ENCODE peak calls at places on chromosomes 6 and 20, in eight cellular contexts. One of them, this sample, is unnamed.

GRCh38 chr6:134238960-134239795 is 78.7 kb downstream of the SGK1 start:
- DNase-seq in activated effector memory CD4-positive, alpha-beta T cell treated with anti-CD3 and anti-CD28 coated beads, Interleukin-2, amount 50 U/mL, for 16 hours: no peak
- DNase-seq in NCI-H460: no peak
- DNase-seq in HepG2: no peak
- DNase-seq in LHCN-M2: peak; percentile 19
- DNase-seq in HuH-7: no peak
- DNase-seq in activated CD4-positive, CD25-positive, alpha-beta regulatory T cell: no peak
- DNase-seq in activated T-cell treated with anti-CD3 and anti-CD28 coated beads for 1 hour: no peak
- DNase-seq in this sample: no peak

GRCh38 chr20:22617160-22617559 is 32.8 kb upstream of the FOXA2 start:
- DNase-seq in NCI-H460: no peak
- DNase-seq in LHCN-M2: no peak
- DNase-seq in activated CD4-positive, CD25-positive, alpha-beta regulatory T cell: no peak
- DNase-seq in HuH-7: no peak
- DNase-seq in activated T-cell treated with anti-CD3 and anti-CD28 coated beads for 1 hour: no peak
- DNase-seq in HepG2: peak; percentile 58
- DNase-seq in activated effector memory CD4-positive, alpha-beta T cell treated with anti-CD3 and anti-CD28 coated beads, Interleukin-2, amount 50 U/mL, for 16 hours: no peak
- DNase-seq in this sample: no peak

GRCh38 chr20:41696428-41696827 is 78.3 kb upstream of the CHD6 start:
- DNase-seq in HepG2: no peak
- DNase-seq in LHCN-M2: peak; percentile 46
- DNase-seq in NCI-H460: no peak
- DNase-seq in HuH-7: no peak
- DNase-seq in activated effector memory CD4-positive, alpha-beta T cell treated with anti-CD3 and anti-CD28 coated beads, Interleukin-2, amount 50 U/mL, for 16 hours: no peak
- DNase-seq in activated T-cell treated with anti-CD3 and anti-CD28 coated beads for 1 hour: no peak
- DNase-seq in activated CD4-positive, CD25-positive, alpha-beta regulatory T cell: no peak
- DNase-seq in this sample: no peak

GRCh38 chr6:90370493-90370959 is 73.9 kb upstream of the BACH2 start:
- DNase-seq in activated T-cell treated with anti-CD3 and anti-CD28 coated beads for 1 hour: no peak
- DNase-seq in NCI-H460: no peak
- DNase-seq in activated CD4-positive, CD25-positive, alpha-beta regulatory T cell: no peak
- DNase-seq in activated effector memory CD4-positive, alpha-beta T cell treated with anti-CD3 and anti-CD28 coated beads, Interleukin-2, amount 50 U/mL, for 16 hours: no peak
- DNase-seq in LHCN-M2: no peak
- DNase-seq in HepG2: no peak
- DNase-seq in HuH-7: no peak
- DNase-seq in this sample: no peak

GRCh38 chr20:46275091-46275490 is 33.2 kb downstream of the CDH22 start:
- DNase-seq in HepG2: no peak
- DNase-seq in activated T-cell treated with anti-CD3 and anti-CD28 coated beads for 1 hour: no peak
- DNase-seq in NCI-H460: no peak
- DNase-seq in LHCN-M2: no peak
- DNase-seq in activated CD4-positive, CD25-positive, alpha-beta regulatory T cell: no peak
- DNase-seq in activated effector memory CD4-positive, alpha-beta T cell treated with anti-CD3 and anti-CD28 coated beads, Interleukin-2, amount 50 U/mL, for 16 hours: no peak
- DNase-seq in HuH-7: no peak
- DNase-seq in this sample: no peak

GRCh38 chr6:119347466-119348307 is 1.9 kb downstream of the MAN1A1 start:
- DNase-seq in activated CD4-positive, CD25-positive, alpha-beta regulatory T cell: peak; percentile 3
- DNase-seq in LHCN-M2: peak; percentile 23
- DNase-seq in activated T-cell treated with anti-CD3 and anti-CD28 coated beads for 1 hour: peak; percentile 3
- DNase-seq in HuH-7: peak; percentile 65
- DNase-seq in NCI-H460: no peak
- DNase-seq in HepG2: peak; percentile 96
- DNase-seq in activated effector memory CD4-positive, alpha-beta T cell treated with anti-CD3 and anti-CD28 coated beads, Interleukin-2, amount 50 U/mL, for 16 hours: peak; percentile 70
- DNase-seq in this sample: no peak

GRCh38 chr20:25553819-25554296 is 31.5 kb downstream of the NINL start:
- DNase-seq in HuH-7: no peak
- DNase-seq in activated T-cell treated with anti-CD3 and anti-CD28 coated beads for 1 hour: no peak
- DNase-seq in LHCN-M2: peak; percentile 74
- DNase-seq in HepG2: peak; percentile 62
- DNase-seq in activated effector memory CD4-positive, alpha-beta T cell treated with anti-CD3 and anti-CD28 coated beads, Interleukin-2, amount 50 U/mL, for 16 hours: peak; percentile 51
- DNase-seq in NCI-H460: no peak
- DNase-seq in activated CD4-positive, CD25-positive, alpha-beta regulatory T cell: no peak
- DNase-seq in this sample: no peak

GRCh38 chr6:113805167-113805835 is 51.8 kb upstream of the MARCKS start:
- DNase-seq in NCI-H460: no peak
- DNase-seq in HepG2: no peak
- DNase-seq in activated CD4-positive, CD25-positive, alpha-beta regulatory T cell: no peak
- DNase-seq in activated effector memory CD4-positive, alpha-beta T cell treated with anti-CD3 and anti-CD28 coated beads, Interleukin-2, amount 50 U/mL, for 16 hours: no peak
- DNase-seq in HuH-7: no peak
- DNase-seq in LHCN-M2: no peak
- DNase-seq in activated T-cell treated with anti-CD3 and anti-CD28 coated beads for 1 hour: no peak
- DNase-seq in this sample: no peak

GRCh38 chr6:37965964-37966676 is 146.6 kb downstream of the ZFAND3 start:
- DNase-seq in activated T-cell treated with anti-CD3 and anti-CD28 coated beads for 1 hour: no peak
- DNase-seq in activated CD4-positive, CD25-positive, alpha-beta regulatory T cell: no peak
- DNase-seq in NCI-H460: no peak
- DNase-seq in HuH-7: no peak
- DNase-seq in activated effector memory CD4-positive, alpha-beta T cell treated with anti-CD3 and anti-CD28 coated beads, Interleukin-2, amount 50 U/mL, for 16 hours: no peak
- DNase-seq in HepG2: peak; percentile 15
- DNase-seq in LHCN-M2: peak; percentile 36
- DNase-seq in this sample: no peak

GRCh38 chr20:59458645-59459044 is 145.7 kb upstream of the PHACTR3 start:
- DNase-seq in activated T-cell treated with anti-CD3 and anti-CD28 coated beads for 1 hour: no peak
- DNase-seq in NCI-H460: no peak
- DNase-seq in LHCN-M2: no peak
- DNase-seq in HepG2: no peak
- DNase-seq in HuH-7: no peak
- DNase-seq in activated effector memory CD4-positive, alpha-beta T cell treated with anti-CD3 and anti-CD28 coated beads, Interleukin-2, amount 50 U/mL, for 16 hours: peak; percentile 9
- DNase-seq in activated CD4-positive, CD25-positive, alpha-beta regulatory T cell: no peak
- DNase-seq in this sample: no peak

GRCh38 chr6:28082939-28083338 is 2.6 kb downstream of the ZNF165 start:
- DNase-seq in NCI-H460: no peak
- DNase-seq in LHCN-M2: no peak
- DNase-seq in activated CD4-positive, CD25-positive, alpha-beta regulatory T cell: no peak
- DNase-seq in activated T-cell treated with anti-CD3 and anti-CD28 coated beads for 1 hour: no peak
- DNase-seq in HuH-7: no peak
- DNase-seq in HepG2: no peak
- DNase-seq in activated effector memory CD4-positive, alpha-beta T cell treated with anti-CD3 and anti-CD28 coated beads, Interleukin-2, amount 50 U/mL, for 16 hours: no peak
- DNase-seq in this sample: no peak

GRCh38 chr6:38413097-38413800 is 226.5 kb downstream of the BTBD9 start:
- DNase-seq in HuH-7: no peak
- DNase-seq in LHCN-M2: no peak
- DNase-seq in HepG2: no peak
- DNase-seq in activated effector memory CD4-positive, alpha-beta T cell treated with anti-CD3 and anti-CD28 coated beads, Interleukin-2, amount 50 U/mL, for 16 hours: no peak
- DNase-seq in activated T-cell treated with anti-CD3 and anti-CD28 coated beads for 1 hour: no peak
- DNase-seq in activated CD4-positive, CD25-positive, alpha-beta regulatory T cell: no peak
- DNase-seq in NCI-H460: no peak
- DNase-seq in this sample: no peak

GRCh38 chr6:91366781-91367180 is 779.9 kb upstream of the MAP3K7 start:
- DNase-seq in LHCN-M2: no peak
- DNase-seq in activated CD4-positive, CD25-positive, alpha-beta regulatory T cell: no peak
- DNase-seq in HuH-7: no peak
- DNase-seq in HepG2: no peak
- DNase-seq in activated T-cell treated with anti-CD3 and anti-CD28 coated beads for 1 hour: no peak
- DNase-seq in NCI-H460: no peak
- DNase-seq in activated effector memory CD4-positive, alpha-beta T cell treated with anti-CD3 and anti-CD28 coated beads, Interleukin-2, amount 50 U/mL, for 16 hours: no peak
- DNase-seq in this sample: no peak

GRCh38 chr6:116010400-116011095 is 50.1 kb downstream of the FRK start:
- DNase-seq in activated CD4-positive, CD25-positive, alpha-beta regulatory T cell: no peak
- DNase-seq in LHCN-M2: peak; percentile 87
- DNase-seq in HuH-7: no peak
- DNase-seq in activated effector memory CD4-positive, alpha-beta T cell treated with anti-CD3 and anti-CD28 coated beads, Interleukin-2, amount 50 U/mL, for 16 hours: peak; percentile 75
- DNase-seq in HepG2: peak; percentile 75
- DNase-seq in activated T-cell treated with anti-CD3 and anti-CD28 coated beads for 1 hour: peak; percentile 31
- DNase-seq in NCI-H460: peak; percentile 70
- DNase-seq in this sample: no peak

GRCh38 chr20:11982289-11982957 is 64.7 kb downstream of the BTBD3 start:
- DNase-seq in activated CD4-positive, CD25-positive, alpha-beta regulatory T cell: no peak
- DNase-seq in HuH-7: peak; percentile 22
- DNase-seq in NCI-H460: no peak
- DNase-seq in activated effector memory CD4-positive, alpha-beta T cell treated with anti-CD3 and anti-CD28 coated beads, Interleukin-2, amount 50 U/mL, for 16 hours: no peak
- DNase-seq in activated T-cell treated with anti-CD3 and anti-CD28 coated beads for 1 hour: no peak
- DNase-seq in LHCN-M2: no peak
- DNase-seq in HepG2: peak; percentile 54
- DNase-seq in this sample: no peak

GRCh38 chr6:13434777-13435176 is 52.6 kb downstream of the GFOD1 start:
- DNase-seq in HuH-7: no peak
- DNase-seq in activated T-cell treated with anti-CD3 and anti-CD28 coated beads for 1 hour: no peak
- DNase-seq in LHCN-M2: no peak
- DNase-seq in HepG2: no peak
- DNase-seq in activated CD4-positive, CD25-positive, alpha-beta regulatory T cell: no peak
- DNase-seq in NCI-H460: no peak
- DNase-seq in activated effector memory CD4-positive, alpha-beta T cell treated with anti-CD3 and anti-CD28 coated beads, Interleukin-2, amount 50 U/mL, for 16 hours: no peak
- DNase-seq in this sample: no peak

GRCh38 chr6:33469661-33470060 is 15.3 kb downstream of the ZBTB9 start:
- DNase-seq in activated T-cell treated with anti-CD3 and anti-CD28 coated beads for 1 hour: no peak
- DNase-seq in HepG2: no peak
- DNase-seq in HuH-7: no peak
- DNase-seq in activated effector memory CD4-positive, alpha-beta T cell treated with anti-CD3 and anti-CD28 coated beads, Interleukin-2, amount 50 U/mL, for 16 hours: no peak
- DNase-seq in activated CD4-positive, CD25-positive, alpha-beta regulatory T cell: no peak
- DNase-seq in LHCN-M2: no peak
- DNase-seq in NCI-H460: no peak
- DNase-seq in this sample: no peak

GRCh38 chr6:168905451-168906090 is 348.1 kb downstream of the THBS2 start:
- DNase-seq in HepG2: no peak
- DNase-seq in HuH-7: no peak
- DNase-seq in NCI-H460: no peak
- DNase-seq in LHCN-M2: peak; percentile 85
- DNase-seq in activated effector memory CD4-positive, alpha-beta T cell treated with anti-CD3 and anti-CD28 coated beads, Interleukin-2, amount 50 U/mL, for 16 hours: no peak
- DNase-seq in activated T-cell treated with anti-CD3 and anti-CD28 coated beads for 1 hour: no peak
- DNase-seq in activated CD4-positive, CD25-positive, alpha-beta regulatory T cell: no peak
- DNase-seq in this sample: peak; percentile 35

GRCh38 chr6:28005975-28006374 is 48.9 kb downstream of the OR2B6 start:
- DNase-seq in HepG2: no peak
- DNase-seq in activated CD4-positive, CD25-positive, alpha-beta regulatory T cell: no peak
- DNase-seq in activated effector memory CD4-positive, alpha-beta T cell treated with anti-CD3 and anti-CD28 coated beads, Interleukin-2, amount 50 U/mL, for 16 hours: no peak
- DNase-seq in NCI-H460: no peak
- DNase-seq in HuH-7: no peak
- DNase-seq in activated T-cell treated with anti-CD3 and anti-CD28 coated beads for 1 hour: no peak
- DNase-seq in LHCN-M2: no peak
- DNase-seq in this sample: no peak

GRCh38 chr6:64497634-64498033 is 862.0 kb downstream of the PHF3 start:
- DNase-seq in activated CD4-positive, CD25-positive, alpha-beta regulatory T cell: no peak
- DNase-seq in HuH-7: no peak
- DNase-seq in activated T-cell treated with anti-CD3 and anti-CD28 coated beads for 1 hour: no peak
- DNase-seq in NCI-H460: no peak
- DNase-seq in HepG2: no peak
- DNase-seq in LHCN-M2: no peak
- DNase-seq in activated effector memory CD4-positive, alpha-beta T cell treated with anti-CD3 and anti-CD28 coated beads, Interleukin-2, amount 50 U/mL, for 16 hours: no peak
- DNase-seq in this sample: no peak

GRCh38 chr6:99013661-99014458 is 66.1 kb upstream of the FBXL4 start:
- DNase-seq in activated effector memory CD4-positive, alpha-beta T cell treated with anti-CD3 and anti-CD28 coated beads, Interleukin-2, amount 50 U/mL, for 16 hours: no peak
- DNase-seq in HepG2: no peak
- DNase-seq in LHCN-M2: peak; percentile 6
- DNase-seq in activated CD4-positive, CD25-positive, alpha-beta regulatory T cell: no peak
- DNase-seq in NCI-H460: peak; percentile 42
- DNase-seq in activated T-cell treated with anti-CD3 and anti-CD28 coated beads for 1 hour: no peak
- DNase-seq in HuH-7: no peak
- DNase-seq in this sample: no peak

GRCh38 chr20:23565503-23566056 is 2.7 kb downstream of the CST9L start:
- DNase-seq in LHCN-M2: no peak
- DNase-seq in activated T-cell treated with anti-CD3 and anti-CD28 coated beads for 1 hour: no peak
- DNase-seq in HepG2: no peak
- DNase-seq in activated CD4-positive, CD25-positive, alpha-beta regulatory T cell: no peak
- DNase-seq in NCI-H460: no peak
- DNase-seq in activated effector memory CD4-positive, alpha-beta T cell treated with anti-CD3 and anti-CD28 coated beads, Interleukin-2, amount 50 U/mL, for 16 hours: no peak
- DNase-seq in HuH-7: no peak
- DNase-seq in this sample: no peak

GRCh38 chr6:27684264-27685211 is 211.6 kb upstream of the ZNF184 start:
- DNase-seq in HuH-7: peak; percentile 67
- DNase-seq in activated T-cell treated with anti-CD3 and anti-CD28 coated beads for 1 hour: peak; percentile 33
- DNase-seq in NCI-H460: peak; percentile 82
- DNase-seq in activated CD4-positive, CD25-positive, alpha-beta regulatory T cell: peak; percentile 3
- DNase-seq in activated effector memory CD4-positive, alpha-beta T cell treated with anti-CD3 and anti-CD28 coated beads, Interleukin-2, amount 50 U/mL, for 16 hours: peak; percentile 78
- DNase-seq in LHCN-M2: peak; percentile 80
- DNase-seq in HepG2: peak; percentile 89
- DNase-seq in this sample: no peak

GRCh38 chr6:169866668-169867521 is 115.5 kb downstream of the ERMARD start:
- DNase-seq in activated CD4-positive, CD25-positive, alpha-beta regulatory T cell: no peak
- DNase-seq in activated effector memory CD4-positive, alpha-beta T cell treated with anti-CD3 and anti-CD28 coated beads, Interleukin-2, amount 50 U/mL, for 16 hours: no peak
- DNase-seq in HepG2: no peak
- DNase-seq in NCI-H460: no peak
- DNase-seq in HuH-7: no peak
- DNase-seq in activated T-cell treated with anti-CD3 and anti-CD28 coated beads for 1 hour: no peak
- DNase-seq in LHCN-M2: no peak
- DNase-seq in this sample: peak; percentile 51

GRCh38 chr6:78593898-78594666 is 273.3 kb upstream of the IRAK1BP1 start:
- DNase-seq in activated T-cell treated with anti-CD3 and anti-CD28 coated beads for 1 hour: no peak
- DNase-seq in activated effector memory CD4-positive, alpha-beta T cell treated with anti-CD3 and anti-CD28 coated beads, Interleukin-2, amount 50 U/mL, for 16 hours: no peak
- DNase-seq in NCI-H460: no peak
- DNase-seq in activated CD4-positive, CD25-positive, alpha-beta regulatory T cell: no peak
- DNase-seq in HuH-7: no peak
- DNase-seq in LHCN-M2: no peak
- DNase-seq in HepG2: no peak
- DNase-seq in this sample: no peak

GRCh38 chr6:120903836-120904235 is 430.4 kb downstream of the TBC1D32 start:
- DNase-seq in activated effector memory CD4-positive, alpha-beta T cell treated with anti-CD3 and anti-CD28 coated beads, Interleukin-2, amount 50 U/mL, for 16 hours: no peak
- DNase-seq in NCI-H460: no peak
- DNase-seq in activated T-cell treated with anti-CD3 and anti-CD28 coated beads for 1 hour: no peak
- DNase-seq in HepG2: no peak
- DNase-seq in LHCN-M2: no peak
- DNase-seq in activated CD4-positive, CD25-positive, alpha-beta regulatory T cell: no peak
- DNase-seq in HuH-7: no peak
- DNase-seq in this sample: no peak

GRCh38 chr6:22413681-22414305 is 117.0 kb upstream of the PRL start:
- DNase-seq in activated effector memory CD4-positive, alpha-beta T cell treated with anti-CD3 and anti-CD28 coated beads, Interleukin-2, amount 50 U/mL, for 16 hours: no peak
- DNase-seq in activated T-cell treated with anti-CD3 and anti-CD28 coated beads for 1 hour: no peak
- DNase-seq in HepG2: no peak
- DNase-seq in LHCN-M2: peak; percentile 60
- DNase-seq in NCI-H460: no peak
- DNase-seq in activated CD4-positive, CD25-positive, alpha-beta regulatory T cell: no peak
- DNase-seq in HuH-7: no peak
- DNase-seq in this sample: no peak

GRCh38 chr20:47256665-47257236 is 99.7 kb downstream of the ZMYND8 start:
- DNase-seq in HuH-7: no peak
- DNase-seq in HepG2: no peak
- DNase-seq in NCI-H460: no peak
- DNase-seq in activated T-cell treated with anti-CD3 and anti-CD28 coated beads for 1 hour: no peak
- DNase-seq in activated effector memory CD4-positive, alpha-beta T cell treated with anti-CD3 and anti-CD28 coated beads, Interleukin-2, amount 50 U/mL, for 16 hours: no peak
- DNase-seq in LHCN-M2: peak; percentile 38
- DNase-seq in activated CD4-positive, CD25-positive, alpha-beta regulatory T cell: no peak
- DNase-seq in this sample: no peak

GRCh38 chr20:36339646-36340592 is 33.8 kb downstream of the DLGAP4 start:
- DNase-seq in NCI-H460: no peak
- DNase-seq in HuH-7: no peak
- DNase-seq in HepG2: no peak
- DNase-seq in LHCN-M2: no peak
- DNase-seq in activated effector memory CD4-positive, alpha-beta T cell treated with anti-CD3 and anti-CD28 coated beads, Interleukin-2, amount 50 U/mL, for 16 hours: no peak
- DNase-seq in activated T-cell treated with anti-CD3 and anti-CD28 coated beads for 1 hour: no peak
- DNase-seq in activated CD4-positive, CD25-positive, alpha-beta regulatory T cell: no peak
- DNase-seq in this sample: no peak

GRCh38 chr6:125597411-125598253 is 151.8 kb upstream of the HEY2 start:
- DNase-seq in HuH-7: no peak
- DNase-seq in activated T-cell treated with anti-CD3 and anti-CD28 coated beads for 1 hour: no peak
- DNase-seq in activated effector memory CD4-positive, alpha-beta T cell treated with anti-CD3 and anti-CD28 coated beads, Interleukin-2, amount 50 U/mL, for 16 hours: no peak
- DNase-seq in NCI-H460: no peak
- DNase-seq in LHCN-M2: no peak
- DNase-seq in activated CD4-positive, CD25-positive, alpha-beta regulatory T cell: no peak
- DNase-seq in HepG2: no peak
- DNase-seq in this sample: no peak

GRCh38 chr6:27517928-27518787 is 45.3 kb upstream of the ZNF184 start:
- DNase-seq in activated effector memory CD4-positive, alpha-beta T cell treated with anti-CD3 and anti-CD28 coated beads, Interleukin-2, amount 50 U/mL, for 16 hours: no peak
- DNase-seq in HuH-7: no peak
- DNase-seq in LHCN-M2: no peak
- DNase-seq in activated CD4-positive, CD25-positive, alpha-beta regulatory T cell: no peak
- DNase-seq in HepG2: no peak
- DNase-seq in NCI-H460: no peak
- DNase-seq in activated T-cell treated with anti-CD3 and anti-CD28 coated beads for 1 hour: no peak
- DNase-seq in this sample: no peak

GRCh38 chr6:343960-344815 is 47.4 kb upstream of the IRF4 start:
- DNase-seq in LHCN-M2: no peak
- DNase-seq in activated T-cell treated with anti-CD3 and anti-CD28 coated beads for 1 hour: no peak
- DNase-seq in activated effector memory CD4-positive, alpha-beta T cell treated with anti-CD3 and anti-CD28 coated beads, Interleukin-2, amount 50 U/mL, for 16 hours: no peak
- DNase-seq in HuH-7: no peak
- DNase-seq in HepG2: no peak
- DNase-seq in NCI-H460: no peak
- DNase-seq in activated CD4-positive, CD25-positive, alpha-beta regulatory T cell: no peak
- DNase-seq in this sample: no peak

GRCh38 chr20:1905693-1906092 is 10.5 kb downstream of the SIRPA start:
- DNase-seq in HuH-7: no peak
- DNase-seq in NCI-H460: no peak
- DNase-seq in activated T-cell treated with anti-CD3 and anti-CD28 coated beads for 1 hour: no peak
- DNase-seq in activated effector memory CD4-positive, alpha-beta T cell treated with anti-CD3 and anti-CD28 coated beads, Interleukin-2, amount 50 U/mL, for 16 hours: no peak
- DNase-seq in HepG2: no peak
- DNase-seq in LHCN-M2: no peak
- DNase-seq in activated CD4-positive, CD25-positive, alpha-beta regulatory T cell: no peak
- DNase-seq in this sample: no peak

GRCh38 chr6:27617046-27617687 is 144.3 kb upstream of the ZNF184 start:
- DNase-seq in activated effector memory CD4-positive, alpha-beta T cell treated with anti-CD3 and anti-CD28 coated beads, Interleukin-2, amount 50 U/mL, for 16 hours: no peak
- DNase-seq in HuH-7: no peak
- DNase-seq in HepG2: no peak
- DNase-seq in activated T-cell treated with anti-CD3 and anti-CD28 coated beads for 1 hour: no peak
- DNase-seq in LHCN-M2: peak; percentile 45
- DNase-seq in activated CD4-positive, CD25-positive, alpha-beta regulatory T cell: no peak
- DNase-seq in NCI-H460: no peak
- DNase-seq in this sample: no peak